ENCODE peak calls at places on chromosomes 13 and 19, in nine cellular contexts. One of them, this sample, is unnamed.
A peak's percentile ranks its signal among the peaks of the same experiment; 100 is the strongest.

GRCh38 chr13:30864352-30865130 is 41.5 kb upstream of the MEDAG start:
- DNase-seq in H54: no peak
- DNase-seq in smooth muscle cell of the brain vasculature: peak; percentile 87
- DNase-seq in T-helper 22 cell: no peak
- DNase-seq in nephron progenitor cell: no peak
- DNase-seq in ascending aorta: peak; percentile 73
- DNase-seq in DMS153: no peak
- DNase-seq in colonic mucosa: no peak
- DNase-seq in NCI-H2081: no peak
- DNase-seq in this sample: no peak

GRCh38 chr13:21573920-21574712 is 29.9 kb downstream of the MICU2 start:
- DNase-seq in H54: no peak
- DNase-seq in smooth muscle cell of the brain vasculature: no peak
- DNase-seq in T-helper 22 cell: no peak
- DNase-seq in nephron progenitor cell: no peak
- DNase-seq in ascending aorta: no peak
- DNase-seq in DMS153: no peak
- DNase-seq in colonic mucosa: no peak
- DNase-seq in NCI-H2081: no peak
- DNase-seq in this sample: peak; percentile 9

GRCh38 chr19:342801-343421 is 1.7 kb downstream of the MIER2 start:
- DNase-seq in H54: peak; percentile 73
- DNase-seq in smooth muscle cell of the brain vasculature: no peak
- DNase-seq in T-helper 22 cell: no peak
- DNase-seq in nephron progenitor cell: no peak
- DNase-seq in ascending aorta: peak; percentile 85
- DNase-seq in DMS153: no peak
- DNase-seq in colonic mucosa: peak; percentile 59
- DNase-seq in NCI-H2081: no peak
- DNase-seq in this sample: no peak

GRCh38 chr13:106714271-106714670 is 146.3 kb upstream of the ARGLU1 start:
- DNase-seq in H54: no peak
- DNase-seq in smooth muscle cell of the brain vasculature: no peak
- DNase-seq in T-helper 22 cell: no peak
- DNase-seq in nephron progenitor cell: no peak
- DNase-seq in ascending aorta: no peak
- DNase-seq in DMS153: no peak
- DNase-seq in colonic mucosa: no peak
- DNase-seq in NCI-H2081: no peak
- DNase-seq in this sample: no peak

GRCh38 chr19:29040291-29040690 is 172.7 kb downstream of the UQCRFS1 start:
- DNase-seq in H54: no peak
- DNase-seq in smooth muscle cell of the brain vasculature: no peak
- DNase-seq in T-helper 22 cell: no peak
- DNase-seq in nephron progenitor cell: no peak
- DNase-seq in ascending aorta: no peak
- DNase-seq in DMS153: no peak
- DNase-seq in colonic mucosa: no peak
- DNase-seq in NCI-H2081: no peak
- DNase-seq in this sample: no peak

GRCh38 chr13:42981853-42982252 is 10.2 kb downstream of the EPSTI1 start:
- DNase-seq in H54: no peak
- DNase-seq in smooth muscle cell of the brain vasculature: no peak
- DNase-seq in T-helper 22 cell: no peak
- DNase-seq in nephron progenitor cell: no peak
- DNase-seq in ascending aorta: no peak
- DNase-seq in DMS153: no peak
- DNase-seq in colonic mucosa: peak; percentile 25
- DNase-seq in NCI-H2081: no peak
- DNase-seq in this sample: no peak

GRCh38 chr13:23087884-23088283 is 92.9 kb upstream of the SGCG start:
- DNase-seq in H54: no peak
- DNase-seq in smooth muscle cell of the brain vasculature: no peak
- DNase-seq in T-helper 22 cell: no peak
- DNase-seq in nephron progenitor cell: peak; percentile 9
- DNase-seq in ascending aorta: no peak
- DNase-seq in DMS153: peak; percentile 12
- DNase-seq in colonic mucosa: peak; percentile 31
- DNase-seq in NCI-H2081: peak; percentile 1
- DNase-seq in this sample: peak; percentile 79

GRCh38 chr13:75271851-75272250 is 210.1 kb downstream of the TBC1D4 start:
- DNase-seq in H54: no peak
- DNase-seq in smooth muscle cell of the brain vasculature: no peak
- DNase-seq in T-helper 22 cell: no peak
- DNase-seq in nephron progenitor cell: no peak
- DNase-seq in ascending aorta: no peak
- DNase-seq in DMS153: no peak
- DNase-seq in colonic mucosa: no peak
- DNase-seq in NCI-H2081: no peak
- DNase-seq in this sample: no peak

GRCh38 chr19:13243971-13244370 is 93.8 kb downstream of the IER2 start:
- DNase-seq in H54: no peak
- DNase-seq in smooth muscle cell of the brain vasculature: no peak
- DNase-seq in T-helper 22 cell: no peak
- DNase-seq in nephron progenitor cell: peak; percentile 39
- DNase-seq in ascending aorta: no peak
- DNase-seq in DMS153: no peak
- DNase-seq in colonic mucosa: no peak
- DNase-seq in NCI-H2081: no peak
- DNase-seq in this sample: peak; percentile 61

GRCh38 chr19:58091251-58091995 is 6.6 kb downstream of the ZSCAN18 start:
- DNase-seq in H54: no peak
- DNase-seq in smooth muscle cell of the brain vasculature: no peak
- DNase-seq in T-helper 22 cell: no peak
- DNase-seq in nephron progenitor cell: no peak
- DNase-seq in ascending aorta: no peak
- DNase-seq in DMS153: no peak
- DNase-seq in colonic mucosa: no peak
- DNase-seq in NCI-H2081: no peak
- DNase-seq in this sample: peak; percentile 63

GRCh38 chr13:67416047-67416925 is 186.2 kb upstream of the PCDH9 start:
- DNase-seq in H54: peak; percentile 35
- DNase-seq in smooth muscle cell of the brain vasculature: no peak
- DNase-seq in T-helper 22 cell: no peak
- DNase-seq in nephron progenitor cell: peak; percentile 65
- DNase-seq in ascending aorta: no peak
- DNase-seq in DMS153: no peak
- DNase-seq in colonic mucosa: no peak
- DNase-seq in NCI-H2081: peak; percentile 26
- DNase-seq in this sample: peak; percentile 46

GRCh38 chr19:2261438-2262172 is 5.4 kb upstream of the JSRP1 start:
- DNase-seq in H54: no peak
- DNase-seq in smooth muscle cell of the brain vasculature: no peak
- DNase-seq in T-helper 22 cell: no peak
- DNase-seq in nephron progenitor cell: no peak
- DNase-seq in ascending aorta: no peak
- DNase-seq in DMS153: no peak
- DNase-seq in colonic mucosa: peak; percentile 68
- DNase-seq in NCI-H2081: no peak
- DNase-seq in this sample: peak; percentile 83

GRCh38 chr13:113138792-113139551 is 16.4 kb downstream of the F10 start:
- DNase-seq in H54: no peak
- DNase-seq in smooth muscle cell of the brain vasculature: no peak
- DNase-seq in T-helper 22 cell: no peak
- DNase-seq in nephron progenitor cell: no peak
- DNase-seq in ascending aorta: peak; percentile 35
- DNase-seq in DMS153: peak; percentile 31
- DNase-seq in colonic mucosa: no peak
- DNase-seq in NCI-H2081: no peak
- DNase-seq in this sample: peak; percentile 28

This sample was measured in H7.